ENCODE peak calls at places on chromosomes 6 and 20, in four cellular contexts. J is HFFc6, N is iPS-NIHi11, Z is HEK293T. G is an unnamed sample.

GRCh38 chr6:45577836-45578504 is 200.2 kb upstream of the SUPT3H start:
- DNase-seq in J (peak), N (no peak), Z (no peak), G (no peak)

GRCh38 chr20:58075565-58075964 is 152.9 kb downstream of the ANKRD60 start:
- DNase-seq in J (no peak), N (no peak), Z (no peak), G (no peak)

GRCh38 chr6:43286995-43287716 is 10.9 kb upstream of the SLC22A7 start:
- DNase-seq in J (no peak), N (peak), Z (no peak), G (no peak)

GRCh38 chr20:64082821-64083379 is 1.3 kb downstream of the LKAAEAR1 start:
- DNase-seq in J (no peak), N (no peak), Z (no peak), G (no peak)

GRCh38 chr20:13449868-13450441 is 188.8 kb downstream of the TASP1 start:
- DNase-seq in J (no peak), N (no peak), Z (no peak), G (no peak)

GRCh38 chr6:29723666-29724588 is 693 bp downstream of the HLA-F start:
- DNase-seq in J (no peak), N (peak), Z (peak), G (no peak)

GRCh38 chr6:2902470-2902762 is 693 bp downstream of the SERPINB9 start:
- DNase-seq in J (peak), N (no peak), Z (no peak), G (no peak)

GRCh38 chr6:159974932-159975331 is 6.0 kb downstream of the IGF2R start:
- DNase-seq in J (no peak), N (no peak), Z (no peak), G (no peak)

GRCh38 chr20:20019123-20019522 is 2.0 kb downstream of the NAA20 start:
- DNase-seq in J (no peak), N (no peak), Z (no peak), G (no peak)

GRCh38 chr6:37602801-37603200 is 94.9 kb downstream of the MDGA1 start:
- DNase-seq in J (no peak), N (no peak), Z (no peak), G (no peak)

GRCh38 chr20:58192567-58192966 is 35.9 kb downstream of the ANKRD60 start:
- DNase-seq in J (no peak), N (peak), Z (peak), G (no peak)

GRCh38 chr6:6547111-6547879 is 41.2 kb upstream of the LY86 start:
- DNase-seq in J (peak), N (peak), Z (peak), G (peak)

GRCh38 chr20:4202441-4202840 is 187.1 kb upstream of the RNF24 start:
- DNase-seq in J (no peak), N (no peak), Z (no peak), G (no peak)

GRCh38 chr6:82006027-82006738 is 241.4 kb downstream of the IBTK start:
- DNase-seq in J (peak), N (peak), Z (peak), G (peak)

GRCh38 chr6:34305982-34306702 is 57.3 kb upstream of the SMIM29 start:
- DNase-seq in J (no peak), N (no peak), Z (no peak), G (no peak)

GRCh38 chr20:7274870-7275269 is 507.4 kb downstream of the BMP2 start:
- DNase-seq in J (no peak), N (no peak), Z (no peak), G (no peak)

GRCh38 chr6:137157601-137158000 is 15.8 kb downstream of the IL22RA2 start:
- DNase-seq in J (no peak), N (no peak), Z (no peak), G (no peak)

GRCh38 chr6:130863415-130864230 is 36.4 kb downstream of the SMLR1 start:
- DNase-seq in J (no peak), N (no peak), Z (no peak), G (no peak)

GRCh38 chr20:51810155-51811039 is 8.1 kb upstream of the SALL4 start:
- DNase-seq in J (no peak), N (no peak), Z (peak), G (no peak)

GRCh38 chr6:166365221-166365620 is 17.5 kb downstream of the MPC1 start:
- DNase-seq in J (peak), N (peak), Z (no peak), G (no peak)

GRCh38 chr20:35971981-35972380 is 3.6 kb downstream of the CNBD2 start:
- DNase-seq in J (no peak), N (no peak), Z (no peak), G (no peak)

GRCh38 chr6:112482373-112482772 is 135.2 kb downstream of the RFPL4B start:
- DNase-seq in J (no peak), N (no peak), Z (no peak), G (no peak)

GRCh38 chr6:389622-390021 is 1.9 kb upstream of the IRF4 start:
- DNase-seq in J (no peak), N (no peak), Z (no peak), G (peak)

GRCh38 chr6:33105916-33106871 is 30.4 kb downstream of the HLA-DPB1 start:
- DNase-seq in J (no peak), N (no peak), Z (no peak), G (no peak)

GRCh38 chr6:142705054-142705453 is 239.9 kb downstream of the HIVEP2 start:
- DNase-seq in J (no peak), N (no peak), Z (no peak), G (no peak)

GRCh38 chr6:26354162-26354561 is 10.8 kb upstream of the BTN3A2 start:
- DNase-seq in J (no peak), N (no peak), Z (no peak), G (no peak)

GRCh38 chr20:18252597-18253451 is 35.5 kb upstream of the ZNF133 start:
- DNase-seq in J (no peak), N (peak), Z (no peak), G (no peak)

GRCh38 chr6:45617441-45617840 is 239.7 kb upstream of the SUPT3H start:
- DNase-seq in J (peak), N (no peak), Z (no peak), G (no peak)

GRCh38 chr6:31114970-31115849 is 610 bp downstream of the PSORS1C1 start:
- DNase-seq in J (peak), N (no peak), Z (no peak), G (no peak)

GRCh38 chr6:102984360-102984759 is 1590.9 kb downstream of the GRIK2 start:
- DNase-seq in J (no peak), N (no peak), Z (no peak), G (no peak)

GRCh38 chr6:127792616-127793015 is 108.2 kb downstream of the THEMIS start:
- DNase-seq in J (no peak), N (no peak), Z (no peak), G (peak)

GRCh38 chr20:3077618-3078134 is 6.3 kb downstream of the OXT start:
- DNase-seq in J (no peak), N (no peak), Z (no peak), G (peak)

GRCh38 chr6:157128235-157128761 is 195.0 kb downstream of the TMEM242 start:
- DNase-seq in J (no peak), N (no peak), Z (no peak), G (no peak)

GRCh38 chr6:125574604-125575003 is 174.8 kb upstream of the HEY2 start:
- DNase-seq in J (no peak), N (no peak), Z (no peak), G (no peak)

GRCh38 chr20:3364323-3365013 is 43.0 kb downstream of the DNAAF9 start:
- DNase-seq in J (no peak), N (no peak), Z (no peak), G (no peak)

GRCh38 chr6:72382602-72383529 is 239.0 kb upstream of the KCNQ5 start:
- DNase-seq in J (no peak), N (no peak), Z (no peak), G (no peak)

GRCh38 chr6:16982827-16983226 is 119.0 kb upstream of the STMND1 start:
- DNase-seq in J (peak), N (no peak), Z (no peak), G (no peak)

G was measured in Jurkat, Clone E6-1.